ENCODE peak calls at places on chromosomes 7 and 10, in six cellular contexts. N, O, D, Q, J and Z are unnamed samples.

GRCh38 chr10:34726862-34727261 is 88.2 kb downstream of the PARD3 start:
- DNase-seq in N (no peak), O (no peak), D (no peak), Q (no peak), J (no peak), Z (no peak)

GRCh38 chr7:95338832-95339231 is 14.5 kb upstream of the PON1 start:
- DNase-seq in N (no peak), O (no peak), D (no peak), Q (no peak), J (no peak), Z (no peak)

GRCh38 chr10:17453377-17454091 is 861 bp downstream of the ST8SIA6 start:
- DNase-seq in N (no peak), O (peak; percentile 71), D (peak; percentile 68), Q (peak; percentile 33), J (no peak), Z (peak; percentile 21)

GRCh38 chr10:3869036-3869435 is 84.0 kb upstream of the KLF6 start:
- DNase-seq in N (no peak), O (no peak), D (no peak), Q (no peak), J (no peak), Z (no peak)

GRCh38 chr7:151769189-151769821 is 107.6 kb downstream of the PRKAG2 start:
- DNase-seq in N (no peak), O (no peak), D (no peak), Q (no peak), J (no peak), Z (no peak)

GRCh38 chr7:134320201-134320600 is 3.5 kb upstream of the SLC35B4 start:
- DNase-seq in N (peak; percentile 47), O (no peak), D (no peak), Q (no peak), J (peak; percentile 76), Z (no peak)

GRCh38 chr10:103850572-103850895 is 4.8 kb downstream of the SH3PXD2A start:
- DNase-seq in N (no peak), O (no peak), D (no peak), Q (no peak), J (no peak), Z (no peak)

GRCh38 chr10:51214207-51214896 is 140.1 kb downstream of the PRKG1 start:
- DNase-seq in N (peak; percentile 30), O (no peak), D (no peak), Q (no peak), J (no peak), Z (no peak)

GRCh38 chr10:99996934-99997648 is 12.7 kb downstream of the DNMBP start:
- DNase-seq in N (peak; percentile 71), O (no peak), D (no peak), Q (no peak), J (no peak), Z (peak; percentile 77)

GRCh38 chr7:156094350-156095146 is 282.3 kb upstream of the SHH start:
- DNase-seq in N (no peak), O (no peak), D (no peak), Q (no peak), J (no peak), Z (no peak)

GRCh38 chr10:93072225-93072712 is 1.4 kb upstream of the CYP26A1 start:
- DNase-seq in N (no peak), O (no peak), D (peak; percentile 57), Q (no peak), J (peak; percentile 50), Z (no peak)

GRCh38 chr7:69603937-69604494 is 5.7 kb downstream of the AUTS2 start:
- DNase-seq in N (no peak), O (no peak), D (no peak), Q (no peak), J (no peak), Z (no peak)

GRCh38 chr7:39950473-39951155 is 558 bp downstream of the CDK13 start:
- DNase-seq in N (peak; percentile 40), O (peak; percentile 40), D (no peak), Q (no peak), J (peak; percentile 27), Z (peak; percentile 49)

GRCh38 chr7:30163231-30163894 is 28.6 kb downstream of the MTURN start:
- DNase-seq in N (no peak), O (no peak), D (no peak), Q (no peak), J (no peak), Z (no peak)

GRCh38 chr10:113704637-113705343 is 25.1 kb downstream of the CASP7 start:
- DNase-seq in N (peak; percentile 60), O (peak; percentile 30), D (no peak), Q (no peak), J (peak; percentile 8), Z (peak; percentile 70)

GRCh38 chr10:133189256-133189655 is 29.2 kb downstream of the KNDC1 start:
- DNase-seq in N (no peak), O (no peak), D (no peak), Q (no peak), J (no peak), Z (no peak)
- H3K14ac ChIP-seq in N (no peak overlapping the region), O (peak overlapping the region; percentile 56), D (no peak overlapping the region), Q (no peak overlapping the region), J (no peak overlapping the region), Z (no peak overlapping the region)

GRCh38 chr10:87878664-87879459 is 15.4 kb downstream of the PTEN start:
- DNase-seq in N (no peak), O (no peak), D (no peak), Q (no peak), J (no peak), Z (no peak)

GRCh38 chr10:87870154-87870553 is 6.7 kb downstream of the PTEN start:
- DNase-seq in N (no peak), O (no peak), D (no peak), Q (no peak), J (no peak), Z (no peak)

GRCh38 chr10:87872828-87873227 is 9.4 kb downstream of the PTEN start:
- DNase-seq in N (no peak), O (no peak), D (no peak), Q (no peak), J (no peak), Z (no peak)

GRCh38 chr10:87875929-87876571 is 12.6 kb downstream of the PTEN start:
- DNase-seq in N (no peak), O (no peak), D (no peak), Q (no peak), J (no peak), Z (no peak)

DNA sequence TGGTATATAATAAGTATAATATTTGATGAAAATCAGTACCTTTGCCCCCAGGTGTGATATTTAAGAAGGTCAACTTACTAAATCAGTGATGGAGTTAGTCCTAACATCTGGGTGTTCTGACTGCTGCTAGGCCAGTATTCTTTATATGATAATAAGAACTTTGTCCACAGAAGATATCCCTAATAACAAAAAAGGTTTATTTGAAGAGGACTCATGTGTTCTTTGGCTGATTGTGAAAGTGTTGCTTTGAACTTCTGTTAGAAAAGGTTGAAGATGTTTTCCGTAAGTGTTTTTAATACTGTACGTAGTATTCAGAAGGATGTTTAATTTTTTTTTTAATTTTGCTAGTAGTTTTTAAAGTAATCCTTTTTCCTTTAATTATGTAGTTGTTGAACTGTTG is 10.2 kb downstream of the PTEN start:
- DNase-seq in N (no peak), O (no peak), D (no peak), Q (no peak), J (no peak), Z (no peak)
- H3K14ac ChIP-seq in N (no peak overlapping the region), O (no peak overlapping the region), D (no peak overlapping the region), Q (no peak overlapping the region), J (no peak overlapping the region), Z (no peak overlapping the region)

GRCh38 chr10:62021116-62021515 is 119.6 kb downstream of the ARID5B start:
- DNase-seq in N (no peak), O (no peak), D (no peak), Q (no peak), J (no peak), Z (no peak)
- H3K14ac ChIP-seq in N (no peak overlapping the region), O (no peak overlapping the region), D (no peak overlapping the region), Q (no peak overlapping the region), J (no peak overlapping the region), Z (no peak overlapping the region)

DNA sequence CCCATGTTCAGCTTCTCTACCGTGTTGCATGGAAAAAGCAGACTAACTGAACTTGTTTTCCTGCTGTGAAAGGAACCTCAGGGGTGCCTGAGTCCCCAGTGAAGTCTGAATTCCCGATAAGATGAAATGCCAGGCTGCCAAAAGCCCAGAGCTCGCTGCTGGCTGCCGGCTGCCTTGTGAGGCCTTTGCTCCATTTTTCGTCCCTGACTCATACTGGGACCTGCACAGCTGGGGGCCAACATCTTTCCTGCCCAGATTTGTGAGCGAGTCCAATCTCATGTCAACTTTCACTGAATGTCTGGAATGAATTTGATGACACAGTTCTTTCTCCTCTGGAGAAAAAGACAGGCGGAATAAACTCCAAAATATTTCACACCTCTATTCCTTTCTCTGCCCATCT is 587.8 kb downstream of the CALN1 start:
- DNase-seq in N (no peak), O (no peak), D (peak; percentile 33), Q (no peak), J (no peak), Z (no peak)
- H3K14ac ChIP-seq in N (no peak overlapping the region), O (no peak overlapping the region), D (no peak overlapping the region), Q (no peak overlapping the region), J (no peak overlapping the region), Z (no peak overlapping the region)